ENCODE peak calls at places on chromosomes 4 and X, in six cellular contexts. T is brain microvascular endothelial cell, C is AG09309, H is HL-60, J is mammary epithelial cell, R is HFF-Myc. X is an unnamed sample.

GRCh38 chr4:80931645-80932215 is 98.8 kb upstream of the BMP3 start:
- DNase-seq in T (no peak), C (no peak), H (no peak), J (no peak), R (no peak), X (no peak)

GRCh38 chr4:11428701-11429571 is at the start of gene HS3ST1:
- DNase-seq in T (peak), C (no peak), H (peak), J (peak), R (no peak), X (peak)

GRCh38 chr4:48127231-48127881 is 6.7 kb downstream of the TXK start:
- DNase-seq in T (no peak), C (no peak), H (no peak), J (no peak), R (no peak), X (no peak)

GRCh38 chrX:77276742-77277141 is 170.4 kb upstream of the FGF16 start:
- DNase-seq in T (no peak), C (no peak), H (no peak), J (no peak), R (no peak), X (no peak)

GRCh38 chrX:124098089-124098488 is 136.6 kb downstream of the STAG2 start:
- DNase-seq in T (no peak), C (peak), H (peak), J (peak), R (peak), X (no peak)

GRCh38 chr4:74546020-74546419 is 101.1 kb downstream of the AREG start:
- DNase-seq in T (no peak), C (no peak), H (no peak), J (peak), R (no peak), X (no peak)

GRCh38 chr4:146245899-146246298 is 31.6 kb downstream of the REELD1 start:
- DNase-seq in T (no peak), C (no peak), H (no peak), J (no peak), R (no peak), X (no peak)

GRCh38 chr4:173176010-173176409 is 7.4 kb downstream of the GALNT7 start:
- DNase-seq in T (no peak), C (no peak), H (no peak), J (no peak), R (no peak), X (no peak)

GRCh38 chr4:147355849-147356248 is 125.0 kb upstream of the EDNRA start:
- DNase-seq in T (peak), C (no peak), H (no peak), J (peak), R (no peak), X (no peak)

GRCh38 chr4:126658391-126658790 is 974.4 kb upstream of the INTU start:
- DNase-seq in T (no peak), C (no peak), H (no peak), J (no peak), R (no peak), X (no peak)

GRCh38 chr4:153112071-153112460 is 92.2 kb upstream of the TRIM2 start:
- DNase-seq in T (no peak), C (no peak), H (no peak), J (no peak), R (no peak), X (no peak)

GRCh38 chrX:143873343-143873742 is 10.5 kb upstream of the UBE2NL start:
- DNase-seq in T (no peak), C (no peak), H (no peak), J (peak), R (no peak), X (no peak)

GRCh38 chr4:135418353-135418752 is 1216.8 kb upstream of the PABPC4L start:
- DNase-seq in T (peak), C (no peak), H (no peak), J (no peak), R (no peak), X (no peak)

GRCh38 chrX:22969416-22969815 is 30.3 kb upstream of the DDX53 start:
- DNase-seq in T (peak), C (no peak), H (no peak), J (no peak), R (no peak), X (no peak)

GRCh38 chr4:114272226-114272625 is 292.8 kb upstream of the ARSJ start:
- DNase-seq in T (peak), C (peak), H (no peak), J (peak), R (peak), X (no peak)

GRCh38 chrX:139298437-139298836 is 232.1 kb upstream of the F9 start:
- DNase-seq in T (no peak), C (no peak), H (no peak), J (no peak), R (no peak), X (no peak)

GRCh38 chr4:81164126-81164525 is 50.9 kb downstream of the PRKG2 start:
- DNase-seq in T (no peak), C (no peak), H (no peak), J (no peak), R (no peak), X (no peak)

GRCh38 chr4:183288955-183289354 is 31.1 kb downstream of the CLDN22 start:
- DNase-seq in T (no peak), C (no peak), H (no peak), J (no peak), R (no peak), X (no peak)
- TF ChIP-seq CTCF in T (peak), C (no peak), H (no peak), J (peak), R (no peak), X (no peak)

DNA sequence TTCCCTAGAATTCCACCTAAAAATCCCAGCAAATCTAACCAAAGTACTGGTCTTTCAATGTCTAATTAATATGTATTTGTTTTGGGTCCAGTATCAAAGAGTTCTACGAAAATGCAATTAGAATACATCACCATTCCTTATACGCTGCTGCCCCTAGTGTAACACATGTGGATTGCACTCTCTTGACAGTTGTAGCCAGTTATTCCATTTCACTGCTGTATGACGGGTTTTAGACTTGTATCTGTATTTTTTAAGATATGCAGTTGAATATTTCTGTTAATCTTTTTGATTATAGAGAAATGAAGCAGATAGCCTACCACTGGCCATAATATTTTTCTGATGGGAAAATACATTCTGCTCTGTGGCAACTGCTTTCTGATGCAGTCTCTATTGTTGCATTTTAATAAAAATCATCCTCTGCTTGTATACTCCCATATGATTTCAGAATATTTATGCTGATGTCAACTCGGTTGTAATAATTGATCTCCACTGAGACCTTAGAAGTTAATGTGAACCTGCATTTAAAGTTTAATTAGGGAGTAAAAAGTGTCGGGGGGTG is 17.1 kb upstream of the PAGE2B start:
- DNase-seq in T (peak), C (no peak), H (peak), J (peak), R (peak), X (no peak)
- H3K4me3 ChIP-seq in T (no peak), C (no peak), H (no peak), J (no peak), R (no peak), X (no peak)

GRCh38 chrX:30504309-30504708 is 73.3 kb downstream of the TASL start:
- DNase-seq in T (no peak), C (no peak), H (no peak), J (peak), R (no peak), X (no peak)
- TF ChIP-seq CTCF in T (no peak), C (peak), H (no peak), J (peak), R (no peak), X (no peak)

GRCh38 chr4:39433878-39434492 is 24.7 kb downstream of the RPL9 start:
- DNase-seq in T (no peak), C (no peak), H (no peak), J (no peak), R (no peak), X (no peak)
- H3K4me3 ChIP-seq in T (no peak), C (no peak), H (no peak), J (no peak), R (no peak), X (no peak)

GRCh38 chrX:151825927-151826471 is 86.7 kb upstream of the MAGEA4 start:
- DNase-seq in T (peak), C (peak), H (no peak), J (peak), R (peak), X (peak)
- TF ChIP-seq CTCF in T (peak), C (peak), H (no peak), J (peak), R (peak), X (no peak)

DNA sequence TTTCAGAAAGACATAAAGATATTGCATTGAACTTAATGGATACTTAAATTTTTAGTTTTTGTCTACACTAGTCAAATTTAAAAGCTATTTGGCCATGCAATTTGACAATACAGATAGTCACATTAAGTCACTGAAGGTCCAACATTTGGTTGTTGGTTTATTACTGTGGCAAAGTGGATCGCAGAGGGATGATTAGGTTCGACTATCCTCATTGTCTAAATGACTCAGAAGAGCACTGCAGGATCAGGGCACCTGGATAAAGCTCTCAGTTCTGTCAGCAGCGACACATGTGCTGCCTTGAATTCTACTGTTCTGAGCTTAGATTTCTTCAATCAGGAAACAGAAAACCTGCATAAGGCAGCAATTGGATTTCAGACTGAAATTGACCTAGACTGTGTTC is 130.7 kb downstream of the AMELX start:
- DNase-seq in T (no peak), C (no peak), H (no peak), J (no peak), R (no peak), X (no peak)
- H3K4me3 ChIP-seq in T (no peak), C (no peak), H (no peak), J (no peak), R (no peak), X (no peak)

GRCh38 chr4:155403886-155404285 is 27.1 kb upstream of the MAP9 start:
- DNase-seq in T (peak), C (peak), H (no peak), J (peak), R (peak), X (no peak)
- TF ChIP-seq CTCF in T (peak), C (peak), H (no peak), J (peak), R (no peak), X (no peak)

GRCh38 chrX:140510306-140510676 is 5.4 kb upstream of the SOX3 start:
- DNase-seq in T (no peak), C (no peak), H (no peak), J (no peak), R (no peak), X (no peak)

GRCh38 chrX:140507982-140508305 is 3.1 kb upstream of the SOX3 start:
- DNase-seq in T (no peak), C (no peak), H (no peak), J (no peak), R (no peak), X (no peak)

GRCh38 chrX:140508958-140509357 is 4.1 kb upstream of the SOX3 start:
- DNase-seq in T (no peak), C (no peak), H (no peak), J (no peak), R (no peak), X (no peak)

GRCh38 chrX:140510895-140511295 is 6.0 kb upstream of the SOX3 start:
- DNase-seq in T (no peak), C (no peak), H (no peak), J (no peak), R (no peak), X (no peak)

GRCh38 chrX:140509468-140510305 is 4.8 kb upstream of the SOX3 start:
- DNase-seq in T (no peak), C (no peak), H (no peak), J (no peak), R (no peak), X (no peak)
- H3K4me3 ChIP-seq in T (no peak), C (no peak), H (no peak), J (no peak), R (no peak), X (no peak)

GRCh38 chr4:4866833-4867744 is 7.6 kb downstream of the MSX1 start:
- DNase-seq in T (no peak), C (no peak), H (no peak), J (no peak), R (no peak), X (no peak)
- TF ChIP-seq CTCF in T (peak), C (no peak), H (no peak), J (no peak), R (peak), X (no peak)

X was measured in mucosa of descending colon.